ENCODE peak calls at places on chromosomes 3 and 15, in four cellular contexts. D, C, N and F are unnamed samples.

GRCh38 chr3:188947401-188947982 is 224.3 kb upstream of the TPRG1 start:
- DNase-seq in C (no peak), D (peak), N (peak), F (no peak)

GRCh38 chr15:50627351-50628055 is 59.1 kb downstream of the TRPM7 start:
- DNase-seq in C (peak), N (no peak), D (no peak), F (no peak)

GRCh38 chr3:101780661-101781060 is 1.6 kb downstream of the NXPE3 start:
- DNase-seq in D (no peak), N (peak), C (peak), F (peak)

GRCh38 chr3:71111784-71112440 is 471.6 kb downstream of the FOXP1 start:
- DNase-seq in D (no peak), C (no peak), N (peak), F (no peak)

GRCh38 chr3:169772530-169772950 is 656 bp upstream of the MYNN start:
- DNase-seq in C (peak), D (peak), N (peak), F (peak)

GRCh38 chr15:74240002-74240568 is 4.0 kb downstream of the CCDC33 start:
- DNase-seq in C (peak), N (peak), D (peak), F (peak)

GRCh38 chr3:192645437-192645836 is 81.9 kb downstream of the FGF12 start:
- DNase-seq in C (no peak), N (no peak), D (no peak), F (no peak)

GRCh38 chr15:78879517-78880241 is 7.0 kb downstream of the MORF4L1 start:
- DNase-seq in C (no peak), D (no peak), N (no peak), F (no peak)

GRCh38 chr3:63582943-63583500 is 69.5 kb upstream of the SNTN start:
- DNase-seq in N (no peak), D (no peak), C (no peak), F (no peak)

GRCh38 chr3:22372292-22372949 is 621.4 kb upstream of the ZNF385D start:
- DNase-seq in C (no peak), D (no peak), N (no peak), F (no peak)

GRCh38 chr3:126245811-126246727 is 65.7 kb upstream of the ALDH1L1 start:
- DNase-seq in D (peak), C (peak), N (peak), F (no peak)

GRCh38 chr3:61877359-61877770 is 316.0 kb downstream of the PTPRG start:
- DNase-seq in D (no peak), N (peak), C (peak), F (no peak)

GRCh38 chr15:60673918-60674558 is 195.1 kb upstream of the ICE2 start:
- DNase-seq in N (peak), D (peak), C (peak), F (peak)